ENCODE peak calls at places on chromosome 20, in six cellular contexts. V is tibial nerve, F is heart right ventricle, K is lower lobe of right lung, B is brain microvascular endothelial cell, J is AG04450. D is an unnamed sample.

GRCh38 chr20:52060794-52061714 is 130.5 kb downstream of the ZFP64 start:
- DNase-seq in V (no peak), F (no peak), K (no peak), B (peak; percentile 13), J (no peak), D (no peak)

GRCh38 chr20:43196243-43196642 is 6.5 kb upstream of the PTPRT start:
- DNase-seq in V (no peak), F (no peak), K (no peak), B (no peak), J (no peak), D (no peak)

GRCh38 chr20:31425797-31426196 is 14.6 kb upstream of the DEFB123 start:
- DNase-seq in V (no peak), F (no peak), K (no peak), B (no peak), J (no peak), D (no peak)

GRCh38 chr20:10067305-10067704 is 32.5 kb downstream of the ANKEF1 start:
- DNase-seq in V (no peak), F (no peak), K (no peak), B (no peak), J (no peak), D (no peak)

GRCh38 chr20:40993794-40994540 is 34.7 kb upstream of the TOP1 start:
- DNase-seq in V (no peak), F (no peak), K (no peak), B (no peak), J (no peak), D (no peak)

GRCh38 chr20:10805764-10806163 is 132.0 kb upstream of the JAG1 start:
- DNase-seq in V (no peak), F (no peak), K (no peak), B (no peak), J (no peak), D (no peak)

GRCh38 chr20:22182148-22182547 is 402.2 kb downstream of the FOXA2 start:
- DNase-seq in V (no peak), F (no peak), K (no peak), B (no peak), J (no peak), D (no peak)

GRCh38 chr20:35134472-35134871 is 12.7 kb downstream of the EDEM2 start:
- DNase-seq in V (peak; percentile 38), F (peak; percentile 38), K (no peak), B (no peak), J (no peak), D (no peak)

GRCh38 chr20:64233725-64234124 is 21.8 kb upstream of the PCMTD2 start:
- DNase-seq in V (no peak), F (peak; percentile 75), K (peak; percentile 47), B (no peak), J (no peak), D (no peak)

GRCh38 chr20:14896569-14896968 is 559.2 kb upstream of the FLRT3 start:
- DNase-seq in V (no peak), F (no peak), K (no peak), B (no peak), J (no peak), D (no peak)

GRCh38 chr20:63898882-63899558 is 4.1 kb downstream of the DNAJC5 start:
- DNase-seq in V (no peak), F (no peak), K (no peak), B (no peak), J (no peak), D (no peak)

GRCh38 chr20:5463007-5463686 is 146.4 kb upstream of the PROKR2 start:
- DNase-seq in V (no peak), F (no peak), K (no peak), B (no peak), J (no peak), D (no peak)

GRCh38 chr20:58891686-58892125 is 39.2 kb downstream of the GNAS start:
- DNase-seq in V (no peak), F (peak; percentile 44), K (peak; percentile 66), B (no peak), J (no peak), D (no peak)

GRCh38 chr20:24745206-24745605 is 203.9 kb upstream of the CST7 start:
- DNase-seq in V (no peak), F (no peak), K (no peak), B (no peak), J (no peak), D (no peak)

GRCh38 chr20:34628026-34628425 is 48.9 kb downstream of the PIGU start:
- DNase-seq in V (no peak), F (no peak), K (no peak), B (no peak), J (no peak), D (no peak)

GRCh38 chr20:59028812-59029211 is 3.3 kb downstream of the ATP5F1E start:
- DNase-seq in V (no peak), F (no peak), K (no peak), B (no peak), J (no peak), D (no peak)

GRCh38 chr20:41004561-41005360 is 23.9 kb upstream of the TOP1 start:
- DNase-seq in V (no peak), F (no peak), K (no peak), B (no peak), J (no peak), D (peak; percentile 49)

GRCh38 chr20:4563534-4563933 is 158.2 kb upstream of the PRND start:
- DNase-seq in V (no peak), F (no peak), K (no peak), B (peak; percentile 67), J (no peak), D (no peak)

GRCh38 chr20:43961541-43962471 is 47.2 kb downstream of the TOX2 start:
- DNase-seq in V (no peak), F (no peak), K (no peak), B (no peak), J (no peak), D (no peak)

GRCh38 chr20:23090147-23090546 is 4.0 kb upstream of the CD93 start:
- DNase-seq in V (no peak), F (no peak), K (no peak), B (no peak), J (no peak), D (no peak)

GRCh38 chr20:12570371-12570770 is 438.4 kb upstream of the SPTLC3 start:
- DNase-seq in V (no peak), F (no peak), K (no peak), B (peak; percentile 10), J (no peak), D (no peak)

GRCh38 chr20:51910202-51911050 is 108.1 kb upstream of the SALL4 start:
- DNase-seq in V (no peak), F (no peak), K (no peak), B (peak; percentile 18), J (no peak), D (peak; percentile 31)

GRCh38 chr20:55540013-55540412 is 465.3 kb downstream of the CBLN4 start:
- DNase-seq in V (no peak), F (no peak), K (no peak), B (no peak), J (no peak), D (no peak)

GRCh38 chr20:8756410-8756809 is 312.5 kb upstream of the PLCB4 start:
- DNase-seq in V (no peak), F (no peak), K (no peak), B (peak; percentile 96), J (peak; percentile 57), D (peak; percentile 26)

GRCh38 chr20:14622796-14623195 is 285.4 kb upstream of the FLRT3 start:
- DNase-seq in V (no peak), F (no peak), K (no peak), B (peak; percentile 56), J (no peak), D (peak; percentile 54)

GRCh38 chr20:61435823-61436220 is 183.8 kb downstream of the CDH4 start:
- DNase-seq in V (no peak), F (no peak), K (no peak), B (no peak), J (no peak), D (no peak)

GRCh38 chr20:36770680-36771079 is 2.9 kb downstream of the DSN1 start:
- DNase-seq in V (no peak), F (no peak), K (no peak), B (no peak), J (no peak), D (no peak)
- H3K27ac ChIP-seq in V (no peak overlapping the region), F (no peak overlapping the region), K (no peak overlapping the region), B (no peak overlapping the region), J (no peak overlapping the region), D (no peak overlapping the region)

GRCh38 chr20:50165687-50166554 is 12.4 kb upstream of the PEDS1 start:
- DNase-seq in V (peak; percentile 95), F (peak; percentile 92), K (peak; percentile 96), B (peak; percentile 100), J (peak; percentile 100), D (peak; percentile 99)

GRCh38 chr20:50169329-50169823 is 15.9 kb upstream of the PEDS1 start:
- DNase-seq in V (peak; percentile 87), F (peak; percentile 77), K (peak; percentile 79), B (peak; percentile 86), J (peak; percentile 50), D (no peak)

GRCh38 chr20:50163570-50164317 is 10.2 kb upstream of the PEDS1 start:
- DNase-seq in V (peak; percentile 54), F (peak; percentile 41), K (no peak), B (no peak), J (no peak), D (no peak)
- H3K27ac ChIP-seq in V (peak overlapping the region; percentile 64), F (peak overlapping the region; percentile 47), K (peak overlapping the region; percentile 8), B (no peak overlapping the region), J (peak overlapping the region; percentile 71), D (peak overlapping the region; percentile 43)

GRCh38 chr20:62817975-62818591 is 1.2 kb downstream of the COL9A3 start:
- DNase-seq in V (no peak), F (no peak), K (no peak), B (no peak), J (no peak), D (no peak)
- H3K27ac ChIP-seq in V (peak overlapping the region; percentile 91), F (peak overlapping the region; percentile 65), K (no peak overlapping the region), B (no peak overlapping the region), J (no peak overlapping the region), D (no peak overlapping the region)

DNA sequence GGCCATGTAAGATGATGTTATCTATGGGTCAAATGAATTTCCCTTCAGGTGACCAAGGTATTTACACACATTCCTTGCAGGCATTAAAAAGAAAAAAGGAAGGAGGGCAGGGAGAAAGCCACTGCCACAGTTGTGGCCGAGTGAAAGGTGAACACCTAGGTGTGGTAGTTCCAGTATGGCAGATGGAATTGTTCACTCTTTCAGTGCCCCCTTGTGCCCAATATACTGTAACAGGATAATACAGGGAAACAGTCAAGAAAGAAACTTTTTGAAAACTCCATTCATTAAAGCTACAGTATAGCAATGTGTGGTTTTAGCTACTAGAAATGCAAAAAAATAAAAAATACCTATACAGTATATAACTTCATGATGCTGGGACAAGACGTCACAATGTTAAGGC is 52.1 kb downstream of the BMP2 start:
- DNase-seq in V (no peak), F (no peak), K (no peak), B (no peak), J (no peak), D (no peak)
- H3K27ac ChIP-seq in V (no peak overlapping the region), F (no peak overlapping the region), K (no peak overlapping the region), B (no peak overlapping the region), J (no peak overlapping the region), D (no peak overlapping the region)

DNA sequence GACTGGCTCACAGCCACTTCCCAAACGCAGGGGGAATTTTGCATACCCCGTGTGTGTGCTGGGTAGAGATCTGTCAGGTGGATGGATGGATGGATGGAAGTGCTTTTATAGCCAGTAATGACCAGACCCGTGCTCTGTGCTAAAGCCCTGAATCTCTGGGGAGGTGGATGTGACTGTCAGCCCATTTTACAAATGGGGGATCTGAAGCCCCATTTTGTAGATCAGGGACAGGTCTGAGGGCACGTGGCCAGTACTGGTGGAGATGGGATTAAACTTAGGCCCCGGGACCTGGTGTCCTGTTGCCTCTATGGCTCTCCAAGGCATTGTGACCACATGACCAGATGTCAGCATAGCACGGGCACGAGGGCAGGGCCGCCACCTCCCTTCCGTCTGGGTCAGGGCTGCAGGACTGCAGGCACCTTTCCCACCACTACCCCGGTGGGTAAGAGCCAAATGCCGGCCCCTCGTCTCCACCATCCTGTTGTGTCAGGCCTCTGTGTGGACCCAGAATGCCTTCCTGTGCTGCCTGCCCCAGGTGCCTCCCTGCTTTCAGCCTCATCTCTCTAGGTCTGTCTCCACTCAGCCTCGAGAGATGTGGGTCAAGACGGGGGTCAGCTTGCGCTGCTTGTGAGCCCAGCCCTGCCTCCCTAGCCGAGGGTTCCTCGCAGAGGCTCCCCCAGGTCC is 38.4 kb upstream of the ZBP1 start:
- DNase-seq in V (peak; percentile 9), F (no peak), K (peak; percentile 43), B (no peak), J (no peak), D (no peak)
- H3K27ac ChIP-seq in V (peak overlapping the region; percentile 2), F (no peak overlapping the region), K (no peak overlapping the region), B (no peak overlapping the region), J (no peak overlapping the region), D (peak overlapping the region; percentile 60)